ENCODE peak calls at places on chromosomes 6 and 20, in seven cellular contexts. D, H, J, Q, B, P and L are unnamed samples.

GRCh38 chr20:19823971-19824370 is 65.9 kb downstream of the RIN2 start:
- DNase-seq in D (peak; percentile 66), H (no peak), J (no peak), Q (no peak), B (no peak), P (no peak), L (no peak)

GRCh38 chr6:42128460-42129359 is 13.7 kb downstream of the C6orf132 start:
- DNase-seq in D (no peak), H (no peak), J (no peak), Q (no peak), B (no peak), P (no peak), L (no peak)

GRCh38 chr6:1230281-1230680 is 81.6 kb upstream of the FOXQ1 start:
- DNase-seq in D (no peak), H (no peak), J (no peak), Q (no peak), B (no peak), P (no peak), L (no peak)

GRCh38 chr6:20936949-20937348 is 402.7 kb downstream of the CDKAL1 start:
- DNase-seq in D (no peak), H (no peak), J (no peak), Q (no peak), B (no peak), P (no peak), L (no peak)

GRCh38 chr20:43138061-43138860 is 51.4 kb downstream of the PTPRT start:
- DNase-seq in D (no peak), H (no peak), J (peak; percentile 29), Q (peak; percentile 51), B (peak; percentile 44), P (no peak), L (no peak)

GRCh38 chr6:131755597-131755996 is 44.8 kb upstream of the CTAGE9 start:
- DNase-seq in D (no peak), H (no peak), J (no peak), Q (no peak), B (no peak), P (no peak), L (no peak)

GRCh38 chr6:45450132-45450531 is 72.4 kb upstream of the SUPT3H start:
- DNase-seq in D (no peak), H (no peak), J (no peak), Q (no peak), B (no peak), P (no peak), L (no peak)

GRCh38 chr6:110813813-110814487 is 1.3 kb downstream of the CDK19 start:
- DNase-seq in D (no peak), H (no peak), J (no peak), Q (peak; percentile 48), B (no peak), P (no peak), L (no peak)

GRCh38 chr20:1624811-1625690 is 5.2 kb upstream of the SIRPB1 start:
- DNase-seq in D (no peak), H (no peak), J (no peak), Q (no peak), B (no peak), P (no peak), L (no peak)

GRCh38 chr6:145561095-145561820 is 174.1 kb downstream of the EPM2A start:
- DNase-seq in D (no peak), H (no peak), J (no peak), Q (no peak), B (no peak), P (no peak), L (no peak)

GRCh38 chr20:49866051-49866450 is 49.3 kb downstream of the SPATA2 start:
- DNase-seq in D (no peak), H (no peak), J (no peak), Q (no peak), B (no peak), P (no peak), L (no peak)

GRCh38 chr20:49276895-49277785 is 717 bp downstream of the ZNFX1 start:
- DNase-seq in D (peak; percentile 39), H (peak; percentile 69), J (peak; percentile 64), Q (peak; percentile 45), B (no peak), P (peak; percentile 34), L (peak; percentile 25)

GRCh38 chr6:25504661-25505060 is 147.4 kb upstream of the SCGN start:
- DNase-seq in D (no peak), H (no peak), J (no peak), Q (no peak), B (no peak), P (no peak), L (no peak)

GRCh38 chr20:41329435-41330342 is 10.9 kb upstream of the LPIN3 start:
- DNase-seq in D (peak; percentile 74), H (peak; percentile 93), J (no peak), Q (peak; percentile 56), B (no peak), P (peak; percentile 67), L (peak; percentile 90)

GRCh38 chr6:45617441-45617840 is 239.7 kb upstream of the SUPT3H start:
- DNase-seq in D (no peak), H (no peak), J (no peak), Q (no peak), B (no peak), P (no peak), L (no peak)

GRCh38 chr20:1434571-1435336 is 31.9 kb downstream of the NSFL1C start:
- DNase-seq in D (peak; percentile 16), H (peak; percentile 53), J (no peak), Q (peak; percentile 10), B (no peak), P (peak; percentile 50), L (no peak)

GRCh38 chr6:97282238-97282725 is 734 bp downstream of the MMS22L start:
- DNase-seq in D (no peak), H (no peak), J (no peak), Q (no peak), B (no peak), P (no peak), L (no peak)

GRCh38 chr6:157096522-157096921 is 226.8 kb downstream of the TMEM242 start:
- DNase-seq in D (no peak), H (no peak), J (no peak), Q (no peak), B (no peak), P (peak; percentile 66), L (no peak)

GRCh38 chr20:37821691-37822655 is 81.0 kb upstream of the VSTM2L start:
- DNase-seq in D (no peak), H (no peak), J (no peak), Q (no peak), B (no peak), P (no peak), L (no peak)

GRCh38 chr6:122735618-122736017 is 43.9 kb upstream of the FABP7 start:
- DNase-seq in D (no peak), H (no peak), J (no peak), Q (no peak), B (no peak), P (no peak), L (no peak)

GRCh38 chr6:84645000-84645399 is 119.4 kb downstream of the TBX18 start:
- DNase-seq in D (no peak), H (no peak), J (no peak), Q (no peak), B (no peak), P (no peak), L (no peak)

GRCh38 chr6:161029195-161029809 is 37.7 kb downstream of the MAP3K4 start:
- DNase-seq in D (no peak), H (no peak), J (no peak), Q (no peak), B (no peak), P (no peak), L (no peak)

GRCh38 chr6:76533661-76534060 is 461.2 kb upstream of the IMPG1 start:
- DNase-seq in D (no peak), H (no peak), J (no peak), Q (no peak), B (no peak), P (no peak), L (no peak)

GRCh38 chr20:5636841-5637240 is 113.4 kb upstream of the SHLD1 start:
- DNase-seq in D (no peak), H (no peak), J (no peak), Q (no peak), B (no peak), P (no peak), L (no peak)

GRCh38 chr6:131854803-131855202 is 47.0 kb downstream of the ENPP1 start:
- DNase-seq in D (no peak), H (no peak), J (no peak), Q (no peak), B (no peak), P (no peak), L (no peak)

GRCh38 chr6:139960676-139961075 is 586.2 kb upstream of the CITED2 start:
- DNase-seq in D (no peak), H (no peak), J (no peak), Q (no peak), B (no peak), P (no peak), L (no peak)
- H3K27ac ChIP-seq in D (no peak overlapping the region), H (no peak overlapping the region), J (no peak overlapping the region), Q (no peak overlapping the region), B (no peak overlapping the region), P (no peak overlapping the region), L (no peak overlapping the region)

GRCh38 chr6:6614096-6614964 is 25.8 kb downstream of the LY86 start:
- DNase-seq in D (no peak), H (no peak), J (no peak), Q (no peak), B (peak; percentile 79), P (no peak), L (no peak)
- H3K27ac ChIP-seq in D (no peak overlapping the region), H (no peak overlapping the region), J (no peak overlapping the region), Q (no peak overlapping the region), B (peak overlapping the region; percentile 48), P (no peak overlapping the region), L (no peak overlapping the region)

DNA sequence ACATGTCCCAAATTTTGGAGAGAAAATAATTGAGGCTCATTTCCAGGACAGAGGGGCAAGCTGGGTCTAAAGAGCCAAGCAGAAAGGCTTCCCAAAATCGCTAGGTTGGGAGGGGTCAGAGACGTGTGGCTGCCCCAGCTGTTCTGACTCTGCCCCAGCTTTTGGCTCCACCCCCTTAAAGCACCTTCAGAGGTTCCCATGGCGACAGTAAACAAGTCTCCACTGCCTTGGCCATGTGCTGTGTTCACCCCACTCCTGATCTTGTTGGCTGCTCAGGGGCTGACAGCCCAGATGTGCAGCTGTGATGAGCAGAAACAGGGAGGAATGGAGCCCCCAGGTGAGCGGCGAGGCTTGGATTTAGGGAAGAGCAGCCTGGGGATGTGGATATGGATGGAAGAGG is 72.8 kb upstream of the SPTLC3 start:
- DNase-seq in D (no peak), H (no peak), J (peak; percentile 18), Q (no peak), B (no peak), P (no peak), L (no peak)
- H3K27ac ChIP-seq in D (no peak overlapping the region), H (no peak overlapping the region), J (no peak overlapping the region), Q (no peak overlapping the region), B (no peak overlapping the region), P (no peak overlapping the region), L (no peak overlapping the region)

DNA sequence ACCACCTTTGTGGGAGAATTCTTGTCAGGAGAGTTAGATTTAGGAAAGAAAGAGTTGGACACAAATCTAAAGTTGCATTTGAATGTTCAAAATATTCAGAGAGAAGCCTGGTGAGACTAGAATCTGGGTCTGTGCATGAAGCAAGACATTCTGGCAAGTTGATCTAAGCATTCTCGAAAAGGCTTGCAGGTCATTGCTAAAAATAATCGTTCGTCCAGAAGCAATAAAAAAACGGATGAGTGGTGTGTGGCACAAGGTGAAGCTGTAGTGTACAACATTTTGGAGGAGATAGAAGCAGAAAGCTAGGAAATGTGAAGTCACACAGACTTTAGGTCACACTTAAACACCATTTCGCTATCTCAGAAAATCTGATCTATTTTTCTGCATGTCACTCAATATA is 114.9 kb upstream of the IFNGR1 start:
- DNase-seq in D (no peak), H (no peak), J (no peak), Q (no peak), B (no peak), P (no peak), L (no peak)
- H3K27ac ChIP-seq in D (no peak overlapping the region), H (no peak overlapping the region), J (no peak overlapping the region), Q (no peak overlapping the region), B (no peak overlapping the region), P (no peak overlapping the region), L (peak overlapping the region; percentile 46)